ENCODE peak calls at places on chromosomes 5 and 9, in eight cellular contexts. I is upper lobe of right lung, T is neural progenitor cell, M is H1, D is GM12878, O is A549, A is Panc1, H is hepatocyte. V is an unnamed sample.

GRCh38 chr9:119289740-119290139 is 79.5 kb downstream of the BRINP1 start:
- DNase-seq in I (no peak), T (peak; percentile 79), M (no peak), D (no peak), O (peak; percentile 53), A (peak; percentile 18), H (peak; percentile 89), V (peak; percentile 90)

GRCh38 chr9:22446589-22446949 is at the start of gene DMRTA1:
- DNase-seq in I (peak; percentile 92), T (peak; percentile 88), M (peak; percentile 33), D (no peak), O (peak; percentile 74), A (no peak), H (peak; percentile 68), V (peak; percentile 71)

GRCh38 chr5:167852515-167852914 is 438.9 kb upstream of the WWC1 start:
- DNase-seq in I (no peak), T (no peak), M (no peak), D (no peak), O (no peak), A (no peak), H (no peak), V (no peak)

GRCh38 chr9:104009853-104010252 is 84.3 kb upstream of the SMC2 start:
- DNase-seq in I (no peak), T (no peak), M (no peak), D (no peak), O (no peak), A (no peak), H (no peak), V (no peak)

GRCh38 chr9:104961701-104962359 is 33.9 kb upstream of the ABCA1 start:
- DNase-seq in I (no peak), T (no peak), M (no peak), D (no peak), O (no peak), A (no peak), H (no peak), V (no peak)

GRCh38 chr5:16618138-16618897 is 1.5 kb upstream of the RETREG1 start:
- DNase-seq in I (no peak), T (peak; percentile 8), M (no peak), D (no peak), O (no peak), A (no peak), H (peak; percentile 7), V (peak; percentile 10)

GRCh38 chr9:75866273-75866871 is 24.1 kb upstream of the PCSK5 start:
- DNase-seq in I (no peak), T (peak; percentile 62), M (no peak), D (no peak), O (peak; percentile 49), A (no peak), H (peak; percentile 71), V (no peak)

GRCh38 chr9:128912270-128912853 is 8.4 kb upstream of the PHYHD1 start:
- DNase-seq in I (peak; percentile 76), T (peak; percentile 28), M (peak; percentile 38), D (no peak), O (peak; percentile 93), A (no peak), H (peak; percentile 55), V (no peak)

GRCh38 chr5:29122306-29122705 is 2071.2 kb upstream of the CDH6 start:
- DNase-seq in I (no peak), T (peak; percentile 14), M (no peak), D (no peak), O (no peak), A (peak; percentile 2), H (no peak), V (no peak)

GRCh38 chr9:75359638-75360037 is 271.3 kb downstream of the OSTF1 start:
- DNase-seq in I (no peak), T (no peak), M (no peak), D (no peak), O (no peak), A (no peak), H (no peak), V (no peak)

GRCh38 chr5:174444791-174445190 is 279.6 kb upstream of the MSX2 start:
- DNase-seq in I (no peak), T (no peak), M (no peak), D (no peak), O (no peak), A (no peak), H (no peak), V (no peak)

GRCh38 chr5:64506567-64507321 is 929 bp downstream of the RGS7BP start:
- DNase-seq in I (no peak), T (peak; percentile 62), M (peak; percentile 23), D (no peak), O (no peak), A (no peak), H (no peak), V (peak; percentile 15)

GRCh38 chr9:79686381-79687130 is 114.8 kb downstream of the TLE4 start:
- DNase-seq in I (no peak), T (no peak), M (no peak), D (no peak), O (peak; percentile 40), A (no peak), H (no peak), V (no peak)

GRCh38 chr9:123996731-123997421 is 14.7 kb upstream of the LHX2 start:
- DNase-seq in I (no peak), T (peak; percentile 42), M (no peak), D (no peak), O (no peak), A (no peak), H (no peak), V (no peak)

GRCh38 chr9:6944093-6944551 is 186.3 kb downstream of the KDM4C start:
- DNase-seq in I (no peak), T (no peak), M (no peak), D (no peak), O (no peak), A (no peak), H (no peak), V (no peak)

GRCh38 chr5:100615362-100615761 is 80.2 kb downstream of the FAM174A start:
- DNase-seq in I (no peak), T (no peak), M (no peak), D (no peak), O (no peak), A (no peak), H (no peak), V (no peak)

GRCh38 chr5:33146916-33147315 is 293.8 kb upstream of the TARS1 start:
- DNase-seq in I (no peak), T (no peak), M (no peak), D (no peak), O (peak; percentile 21), A (no peak), H (no peak), V (no peak)

GRCh38 chr9:8384126-8384525 is 584.5 kb upstream of the DMAC1 start:
- DNase-seq in I (no peak), T (no peak), M (no peak), D (no peak), O (no peak), A (no peak), H (no peak), V (no peak)

GRCh38 chr9:78605029-78605930 is 308.4 kb downstream of the PSAT1 start:
- DNase-seq in I (no peak), T (peak; percentile 70), M (no peak), D (no peak), O (no peak), A (no peak), H (no peak), V (no peak)

GRCh38 chr5:123874600-123875201 is 362.7 kb downstream of the CSNK1G3 start:
- DNase-seq in I (no peak), T (peak; percentile 86), M (no peak), D (no peak), O (no peak), A (no peak), H (no peak), V (no peak)
- TF ChIP-seq CTCF in I (no peak), T (no peak), M (no peak), D (no peak), O (no peak), A (no peak), H (no peak), V (no peak)

GRCh38 chr9:33022755-33023154 is 2.3 kb upstream of the DNAJA1 start:
- DNase-seq in I (no peak), T (no peak), M (no peak), D (no peak), O (no peak), A (no peak), H (no peak), V (no peak)

GRCh38 chr9:33023661-33024060 is 1.4 kb upstream of the DNAJA1 start:
- DNase-seq in I (no peak), T (no peak), M (no peak), D (no peak), O (no peak), A (no peak), H (no peak), V (no peak)

GRCh38 chr9:33024966-33025571 is at the start of gene DNAJA1:
- DNase-seq in I (peak; percentile 97), T (peak; percentile 97), M (peak; percentile 60), D (peak; percentile 57), O (peak; percentile 95), A (peak; percentile 41), H (peak; percentile 98), V (peak; percentile 94)

GRCh38 chr9:33024126-33024965 is 727 bp upstream of the DNAJA1 start:
- DNase-seq in I (no peak), T (peak; percentile 23), M (no peak), D (no peak), O (peak; percentile 35), A (no peak), H (peak; percentile 21), V (peak; percentile 32)

DNA sequence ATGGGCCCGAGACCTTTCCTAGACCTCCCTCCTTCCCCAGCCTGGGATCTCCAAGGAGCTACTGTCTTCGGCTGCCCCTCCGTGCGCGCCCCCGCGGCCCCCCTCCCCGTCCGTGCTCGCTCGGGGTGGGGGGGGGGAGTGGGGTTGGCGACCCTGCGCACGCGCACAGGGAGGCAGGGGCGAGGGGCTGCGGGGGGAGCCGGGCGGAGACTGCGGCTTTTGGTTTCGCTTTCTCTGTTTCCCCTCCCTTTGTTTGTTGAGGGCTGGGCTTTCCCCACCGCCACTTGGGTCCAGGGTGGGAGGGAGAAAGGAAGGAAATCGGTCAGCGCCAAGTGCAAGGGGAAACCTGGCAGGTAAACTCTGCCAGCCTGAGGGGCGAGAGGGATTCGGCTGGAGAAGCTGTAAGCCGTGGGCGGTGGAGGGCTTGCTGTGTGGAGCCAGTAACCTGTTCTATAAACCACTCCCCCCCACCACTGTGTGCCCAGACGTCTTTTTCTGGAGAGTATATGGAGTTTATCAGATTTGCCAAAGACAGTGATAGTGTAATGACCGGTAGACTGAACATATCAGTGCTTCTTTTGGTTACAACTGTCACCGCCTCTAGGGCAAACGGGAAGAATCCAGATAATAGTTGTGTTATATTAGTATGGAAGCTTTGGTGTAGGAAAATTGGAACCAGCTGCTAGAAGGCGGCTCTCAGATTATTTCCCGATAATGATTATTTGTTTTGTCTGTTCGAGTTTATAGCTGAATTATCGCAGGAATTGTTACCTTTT is 687 bp downstream of the DNAJA1 start:
- DNase-seq in I (peak; percentile 80), T (peak; percentile 87), M (no peak), D (no peak), O (peak; percentile 27), A (no peak), H (peak; percentile 83), V (peak; percentile 70)
- H3K4me1 ChIP-seq in I (peaks cover 56% of the 10 kb centered on the region), T (peaks cover 25% of the 10 kb centered on the region), M (peaks cover 3% of the 10 kb centered on the region), D (peaks cover 10% of the 10 kb centered on the region), O (peaks cover 63% of the 10 kb centered on the region), A (peaks cover 41% of the 10 kb centered on the region), H (peaks cover 38% of the 10 kb centered on the region), V (peaks cover 39% of the 10 kb centered on the region)

GRCh38 chr5:147346006-147346561 is 111.3 kb downstream of the STK32A start:
- DNase-seq in I (no peak), T (peak; percentile 7), M (no peak), D (no peak), O (no peak), A (no peak), H (no peak), V (no peak)
- TF ChIP-seq CTCF in I (no peak), T (peak; percentile 30), M (no peak), D (peak; percentile 10), O (no peak), A (no peak), H (no peak), V (no peak)

GRCh38 chr5:37837101-37838032 is 2.5 kb downstream of the GDNF start:
- DNase-seq in I (peak; percentile 81), T (peak; percentile 78), M (no peak), D (no peak), O (peak; percentile 69), A (peak; percentile 38), H (peak; percentile 88), V (no peak)
- H3K4me1 ChIP-seq in I (peaks cover 35% of the 10 kb centered on the region), T (peaks cover 30% of the 10 kb centered on the region), M (peaks cover 14% of the 10 kb centered on the region), D (peaks cover 3% of the 10 kb centered on the region), O (peaks cover 18% of the 10 kb centered on the region), A (peaks cover 13% of the 10 kb centered on the region), H (peaks cover 15% of the 10 kb centered on the region), V (peaks cover 6% of the 10 kb centered on the region)

V was measured in mucosa of descending colon.